ENCODE peak calls at places on chromosome 19, in eight cellular contexts. K is HS-5, U is K562, Y is BJ, S is GM10248, Q is heart left ventricle, C is NCI-H748 treated with DMSO at 0.1 percent for 48 hours, X is left cardiac atrium. D is an unnamed sample.

GRCh38 chr19:373391-374182 is 29.0 kb upstream of the MIER2 start:
- DNase-seq in K (no peak), U (peak; percentile 61), Y (no peak), S (no peak), Q (no peak), C (no peak), X (no peak), D (peak; percentile 86)

GRCh38 chr19:49212302-49212701 is 54.7 kb downstream of the TRPM4 start:
- DNase-seq in K (no peak), U (no peak), Y (no peak), S (no peak), Q (no peak), C (no peak), X (no peak), D (no peak)

GRCh38 chr19:42596391-42597071 is 1.8 kb upstream of the CEACAM8 start:
- DNase-seq in K (no peak), U (peak; percentile 74), Y (no peak), S (peak; percentile 57), Q (no peak), C (no peak), X (peak; percentile 36), D (no peak)

GRCh38 chr19:41030651-41031050 is 39.6 kb downstream of the CYP2B6 start:
- DNase-seq in K (no peak), U (no peak), Y (no peak), S (no peak), Q (no peak), C (no peak), X (no peak), D (no peak)

GRCh38 chr19:4360641-4361151 is 17.3 kb downstream of the MPND start:
- DNase-seq in K (no peak), U (no peak), Y (no peak), S (no peak), Q (no peak), C (no peak), X (no peak), D (no peak)

GRCh38 chr19:36100476-36100875 is 10.5 kb upstream of the OVOL3 start:
- DNase-seq in K (no peak), U (no peak), Y (no peak), S (no peak), Q (peak; percentile 80), C (no peak), X (peak; percentile 52), D (no peak)

GRCh38 chr19:40165362-40165937 is 25.8 kb upstream of the MAP3K10 start:
- DNase-seq in K (no peak), U (peak; percentile 53), Y (no peak), S (peak; percentile 68), Q (peak; percentile 44), C (no peak), X (peak; percentile 42), D (no peak)

GRCh38 chr19:45716314-45717130 is 14.2 kb downstream of the FBXO46 start:
- DNase-seq in K (no peak), U (peak; percentile 31), Y (no peak), S (no peak), Q (no peak), C (peak; percentile 27), X (no peak), D (no peak)

D was measured in mesenteric fat pad.